ENCODE peak calls at places on chromosomes 12 and 14, in five cellular contexts. N is cardiac muscle cell, U is posterior vena cava, V is esophagus squamous epithelium, B is NCI-H1694 treated with DMSO at 0.1 percent for 48 hours. Y is an unnamed sample.

GRCh38 chr12:102735104-102735503 is 181.9 kb downstream of the PAH start:
- DNase-seq in N (no peak), U (no peak), V (no peak), B (no peak), Y (no peak)

GRCh38 chr12:56244494-56244893 is 13.7 kb downstream of the ANKRD52 start:
- DNase-seq in N (no peak), U (no peak), V (no peak), B (no peak), Y (no peak)

GRCh38 chr12:24780969-24781368 is 167.9 kb downstream of the BCAT1 start:
- DNase-seq in N (peak; percentile 47), U (no peak), V (no peak), B (peak; percentile 16), Y (no peak)

GRCh38 chr14:104562606-104563005 is 17.0 kb upstream of the C14orf180 start:
- DNase-seq in N (no peak), U (peak; percentile 73), V (no peak), B (no peak), Y (no peak)

GRCh38 chr14:103073367-103073875 is 10.6 kb upstream of the LBHD2 start:
- DNase-seq in N (no peak), U (peak; percentile 80), V (no peak), B (no peak), Y (no peak)

GRCh38 chr12:12719496-12719895 is 2.3 kb downstream of the CDKN1B start:
- DNase-seq in N (peak; percentile 45), U (no peak), V (no peak), B (peak; percentile 64), Y (no peak)

GRCh38 chr12:46264057-46264456 is 4.8 kb downstream of the SLC38A1 start:
- DNase-seq in N (no peak), U (no peak), V (no peak), B (no peak), Y (no peak)

GRCh38 chr14:102829106-102829505 is 51.9 kb downstream of the TRAF3 start:
- DNase-seq in N (peak; percentile 47), U (no peak), V (no peak), B (peak; percentile 16), Y (no peak)

GRCh38 chr14:92832137-92832700 is 38.1 kb downstream of the GOLGA5 start:
- DNase-seq in N (no peak), U (no peak), V (no peak), B (no peak), Y (no peak)

GRCh38 chr12:26701604-26702215 is 131.3 kb downstream of the ITPR2 start:
- DNase-seq in N (peak; percentile 69), U (no peak), V (no peak), B (peak; percentile 54), Y (no peak)

GRCh38 chr12:122958198-122958888 is 7.9 kb downstream of the ABCB9 start:
- DNase-seq in N (peak; percentile 85), U (no peak), V (no peak), B (no peak), Y (no peak)

GRCh38 chr14:76947078-76947837 is 81.2 kb downstream of the IRF2BPL start:
- DNase-seq in N (peak; percentile 93), U (peak; percentile 95), V (peak; percentile 46), B (peak; percentile 99), Y (peak; percentile 92)

GRCh38 chr14:29814153-29815057 is 113.2 kb downstream of the PRKD1 start:
- DNase-seq in N (peak; percentile 76), U (no peak), V (no peak), B (peak; percentile 44), Y (no peak)